ENCODE peak calls at places on chromosomes 1 and 21, in eight cellular contexts. Q is cardiac muscle cell, F is heart left ventricle, N is left ventricle myocardium inferior, W is BE2C, J is stomach, X is psoas muscle, Y is tibial artery. M is an unnamed sample.

GRCh38 chr1:35763211-35763610 is 6.6 kb downstream of the CLSPN start:
- DNase-seq in Q (peak; percentile 2), F (no peak), N (no peak), W (no peak), J (no peak), X (no peak), Y (no peak), M (no peak)

GRCh38 chr21:14308234-14308633 is 74.7 kb downstream of the HSPA13 start:
- DNase-seq in Q (no peak), F (no peak), N (no peak), W (no peak), J (no peak), X (no peak), Y (no peak), M (no peak)

GRCh38 chr1:190413142-190413541 is 64.5 kb downstream of the BRINP3 start:
- DNase-seq in Q (no peak), F (no peak), N (no peak), W (no peak), J (no peak), X (no peak), Y (no peak), M (no peak)

GRCh38 chr1:40868051-40868723 is 6.0 kb upstream of the CITED4 start:
- DNase-seq in Q (no peak), F (no peak), N (no peak), W (no peak), J (peak; percentile 50), X (no peak), Y (no peak), M (no peak)

GRCh38 chr1:66298427-66298826 is 235.5 kb upstream of the SGIP1 start:
- DNase-seq in Q (no peak), F (no peak), N (no peak), W (no peak), J (peak; percentile 51), X (no peak), Y (no peak), M (no peak)

GRCh38 chr1:74908797-74909196 is 175.8 kb downstream of the TYW3 start:
- DNase-seq in Q (no peak), F (no peak), N (no peak), W (no peak), J (no peak), X (no peak), Y (no peak), M (no peak)

GRCh38 chr1:54401799-54402198 is 4.4 kb downstream of the SSBP3 start:
- DNase-seq in Q (no peak), F (no peak), N (no peak), W (no peak), J (peak; percentile 76), X (no peak), Y (no peak), M (no peak)

GRCh38 chr1:35883681-35884155 is 709 bp downstream of the AGO1 start:
- DNase-seq in Q (peak; percentile 44), F (peak; percentile 62), N (peak; percentile 40), W (peak; percentile 43), J (peak; percentile 54), X (peak; percentile 47), Y (peak; percentile 73), M (peak; percentile 26)

GRCh38 chr1:109667452-109668122 is at the start of gene GSTM2:
- DNase-seq in Q (peak; percentile 93), F (peak; percentile 97), N (peak; percentile 96), W (peak; percentile 97), J (peak; percentile 93), X (peak; percentile 94), Y (peak; percentile 98), M (peak; percentile 91)

GRCh38 chr1:168468822-168469221 is 75.0 kb downstream of the XCL2 start:
- DNase-seq in Q (no peak), F (no peak), N (no peak), W (no peak), J (no peak), X (no peak), Y (no peak), M (no peak)

GRCh38 chr1:184298321-184299052 is 88.3 kb upstream of the C1orf21 start:
- DNase-seq in Q (no peak), F (peak; percentile 46), N (no peak), W (peak; percentile 63), J (no peak), X (no peak), Y (no peak), M (no peak)

GRCh38 chr1:18396247-18396646 is 84.5 kb upstream of the KLHDC7A start:
- DNase-seq in Q (no peak), F (no peak), N (no peak), W (no peak), J (no peak), X (no peak), Y (no peak), M (no peak)

GRCh38 chr21:36260030-36260787 is 59.8 kb upstream of the MORC3 start:
- DNase-seq in Q (peak; percentile 81), F (no peak), N (no peak), W (peak; percentile 23), J (peak; percentile 33), X (no peak), Y (no peak), M (no peak)

GRCh38 chr1:94769551-94769950 is 50.6 kb upstream of the SLC44A3 start:
- DNase-seq in Q (no peak), F (no peak), N (no peak), W (no peak), J (no peak), X (no peak), Y (no peak), M (peak; percentile 67)

GRCh38 chr21:37445228-37445627 is 78.7 kb downstream of the DYRK1A start:
- DNase-seq in Q (peak; percentile 77), F (no peak), N (no peak), W (no peak), J (no peak), X (no peak), Y (no peak), M (no peak)

GRCh38 chr1:98749152-98749756 is 87.7 kb downstream of the SNX7 start:
- DNase-seq in Q (peak; percentile 17), F (no peak), N (no peak), W (no peak), J (no peak), X (no peak), Y (no peak), M (no peak)

GRCh38 chr21:25298512-25299491 is 308.5 kb downstream of the MRPL39 start:
- DNase-seq in Q (no peak), F (no peak), N (no peak), W (no peak), J (no peak), X (no peak), Y (no peak), M (no peak)

GRCh38 chr1:71357708-71358107 is 276.9 kb upstream of the ZRANB2 start:
- DNase-seq in Q (peak; percentile 21), F (no peak), N (no peak), W (no peak), J (no peak), X (no peak), Y (no peak), M (no peak)

GRCh38 chr1:113538225-113538624 is 147.9 kb downstream of the MAGI3 start:
- DNase-seq in Q (peak; percentile 21), F (no peak), N (no peak), W (no peak), J (no peak), X (no peak), Y (no peak), M (no peak)

GRCh38 chr21:38277501-38278111 is 20.8 kb downstream of the KCNJ15 start:
- DNase-seq in Q (peak; percentile 96), F (peak; percentile 32), N (no peak), W (no peak), J (no peak), X (peak; percentile 35), Y (no peak), M (no peak)

GRCh38 chr1:109161836-109162606 is 48.1 kb downstream of the ELAPOR1 start:
- DNase-seq in Q (peak; percentile 91), F (peak; percentile 57), N (peak; percentile 34), W (peak; percentile 14), J (no peak), X (peak; percentile 30), Y (peak; percentile 72), M (peak; percentile 57)

DNA sequence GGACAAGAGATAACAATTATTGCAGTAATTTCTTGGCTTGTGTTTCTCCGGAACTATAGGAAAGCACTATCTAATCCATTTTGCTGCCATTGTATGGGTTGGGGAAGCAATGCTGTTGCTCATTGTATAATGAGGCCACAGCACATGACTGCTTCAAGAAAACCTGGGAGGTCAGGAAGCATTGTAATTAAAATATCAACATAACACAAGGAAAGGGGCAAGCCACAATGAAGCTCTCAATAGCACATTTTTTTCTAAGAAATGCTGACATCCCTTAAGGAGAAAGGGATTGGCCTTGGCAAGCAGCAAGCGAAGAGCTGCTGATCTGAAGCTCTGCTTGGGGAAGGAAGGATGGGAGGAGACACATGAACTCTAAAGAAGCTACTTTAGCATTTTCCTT is 44.0 kb downstream of the PLPP3 start:
- DNase-seq in Q (no peak), F (no peak), N (no peak), W (no peak), J (no peak), X (no peak), Y (no peak), M (no peak)
- H3K4me1 ChIP-seq in Q (peaks cover 38% of the 10 kb centered on the region), F (peaks cover 99% of the 10 kb centered on the region), N (peaks cover 100% of the 10 kb centered on the region), W (no peaks in the 10 kb centered on the region), J (peaks cover 69% of the 10 kb centered on the region), X (peaks cover 68% of the 10 kb centered on the region), Y (no peaks in the 10 kb centered on the region), M (peaks cover 3% of the 10 kb centered on the region)

GRCh38 chr1:199149591-199149990 is 510.8 kb downstream of the PTPRC start:
- DNase-seq in Q (no peak), F (no peak), N (no peak), W (no peak), J (no peak), X (no peak), Y (no peak), M (no peak)
- H3K4me3 ChIP-seq in Q (no peak overlapping the region), F (no peak overlapping the region), N (no peak overlapping the region), W (no peak overlapping the region), J (no peak overlapping the region), X (no peak overlapping the region), Y (no peak overlapping the region), M (no peak overlapping the region)

DNA sequence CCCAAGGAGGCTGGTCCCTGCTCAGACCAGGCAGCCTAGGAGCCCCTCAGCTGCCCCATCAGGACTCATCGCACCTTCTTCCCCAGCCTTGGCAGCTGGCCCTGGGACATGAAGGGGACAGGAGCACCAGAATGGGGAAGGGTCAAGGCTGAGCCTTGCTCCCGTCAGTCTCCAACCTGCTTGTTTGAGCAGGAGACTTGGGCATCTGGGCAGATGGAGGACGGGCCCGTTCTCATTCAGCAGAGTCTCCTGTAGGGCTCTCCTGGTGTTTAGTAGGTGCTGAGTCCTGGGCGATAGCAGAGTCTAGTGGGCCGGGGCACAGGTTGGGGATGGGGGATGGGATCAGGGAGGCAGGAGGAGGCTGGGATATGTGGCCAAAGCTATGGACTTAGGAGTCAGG is 47.4 kb upstream of the WNT4 start:
- DNase-seq in Q (no peak), F (no peak), N (no peak), W (no peak), J (no peak), X (no peak), Y (no peak), M (no peak)
- H3K27me3 ChIP-seq in Q (peaks cover 4% of the 10 kb centered on the region), F (no peaks in the 10 kb centered on the region), N (peaks cover 70% of the 10 kb centered on the region), W (no peaks in the 10 kb centered on the region), J (peaks cover 20% of the 10 kb centered on the region), X (no peaks in the 10 kb centered on the region), Y (no peaks in the 10 kb centered on the region), M (no peaks in the 10 kb centered on the region)

DNA sequence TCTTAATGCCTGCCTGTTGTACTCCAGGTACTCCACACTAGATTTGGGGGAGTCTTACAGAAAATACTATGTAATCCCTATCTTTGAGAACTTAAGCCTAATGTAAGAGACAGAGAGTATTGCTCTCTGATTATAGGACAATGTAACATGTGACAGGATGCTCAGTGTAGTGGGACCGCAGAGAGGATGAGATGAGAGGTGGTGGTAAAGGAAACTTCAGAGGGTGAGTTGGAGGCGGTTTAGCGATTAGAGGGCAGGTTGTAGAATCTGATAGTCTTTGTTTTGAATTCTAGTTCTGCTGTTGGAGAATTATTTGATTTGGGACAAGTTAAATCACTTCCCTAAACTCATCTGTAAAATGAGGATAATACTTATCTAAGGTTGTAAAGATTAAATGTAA is 5.4 kb downstream of the SOAT1 start:
- DNase-seq in Q (no peak), F (no peak), N (no peak), W (no peak), J (no peak), X (no peak), Y (no peak), M (no peak)
- H3K4me1 ChIP-seq in Q (no peaks in the 10 kb centered on the region), F (peaks cover 13% of the 10 kb centered on the region), N (peaks cover 14% of the 10 kb centered on the region), W (no peaks in the 10 kb centered on the region), J (peaks cover 51% of the 10 kb centered on the region), X (peaks cover 12% of the 10 kb centered on the region), Y (peaks cover 7% of the 10 kb centered on the region), M (no peaks in the 10 kb centered on the region)

M was measured in breast epithelium.